ENCODE peak calls at places on chromosomes 7 and 10, in seven cellular contexts. One of them, this sample, is unnamed.

GRCh38 chr7:140501941-140502340 is 22.6 kb upstream of the MKRN1 start:
- DNase-seq in AG10803: no peak
- DNase-seq in A549: no peak
- DNase-seq in fibroblast of the aortic adventitia: no peak
- DNase-seq in tibial artery: no peak
- DNase-seq in upper lobe of right lung: no peak
- DNase-seq in kidney: no peak
- DNase-seq in this sample: no peak

GRCh38 chr10:374354-374753 is 239.1 kb downstream of the ZMYND11 start:
- DNase-seq in AG10803: no peak
- DNase-seq in A549: no peak
- DNase-seq in fibroblast of the aortic adventitia: no peak
- DNase-seq in tibial artery: no peak
- DNase-seq in upper lobe of right lung: no peak
- DNase-seq in kidney: no peak
- DNase-seq in this sample: no peak

GRCh38 chr7:51031791-51032484 is 249.2 kb upstream of the GRB10 start:
- DNase-seq in AG10803: no peak
- DNase-seq in A549: no peak
- DNase-seq in fibroblast of the aortic adventitia: no peak
- DNase-seq in tibial artery: no peak
- DNase-seq in upper lobe of right lung: no peak
- DNase-seq in kidney: no peak
- DNase-seq in this sample: no peak

GRCh38 chr7:76296743-76297740 is 5.4 kb upstream of the HSPB1 start:
- DNase-seq in AG10803: peak
- DNase-seq in A549: peak
- DNase-seq in fibroblast of the aortic adventitia: peak
- DNase-seq in tibial artery: peak
- DNase-seq in upper lobe of right lung: peak
- DNase-seq in kidney: peak
- DNase-seq in this sample: no peak

GRCh38 chr7:111137296-111138195 is 46.6 kb downstream of the LRRN3 start:
- DNase-seq in AG10803: peak
- DNase-seq in A549: no peak
- DNase-seq in fibroblast of the aortic adventitia: peak
- DNase-seq in tibial artery: peak
- DNase-seq in upper lobe of right lung: peak
- DNase-seq in kidney: no peak
- DNase-seq in this sample: no peak

GRCh38 chr10:124559372-124560132 is 97.9 kb downstream of the LHPP start:
- DNase-seq in AG10803: no peak
- DNase-seq in A549: no peak
- DNase-seq in fibroblast of the aortic adventitia: no peak
- DNase-seq in tibial artery: peak
- DNase-seq in upper lobe of right lung: peak
- DNase-seq in kidney: peak
- DNase-seq in this sample: no peak

GRCh38 chr10:119520283-119520682 is 22.2 kb downstream of the RGS10 start:
- DNase-seq in AG10803: no peak
- DNase-seq in A549: no peak
- DNase-seq in fibroblast of the aortic adventitia: no peak
- DNase-seq in tibial artery: no peak
- DNase-seq in upper lobe of right lung: no peak
- DNase-seq in kidney: no peak
- DNase-seq in this sample: no peak

GRCh38 chr7:123580406-123581161 is 21.0 kb upstream of the ASB15 start:
- DNase-seq in AG10803: peak
- DNase-seq in A549: peak
- DNase-seq in fibroblast of the aortic adventitia: peak
- DNase-seq in tibial artery: no peak
- DNase-seq in upper lobe of right lung: no peak
- DNase-seq in kidney: no peak
- DNase-seq in this sample: no peak

GRCh38 chr7:51352174-51353145 is 35.9 kb upstream of the COBL start:
- DNase-seq in AG10803: no peak
- DNase-seq in A549: no peak
- DNase-seq in fibroblast of the aortic adventitia: no peak
- DNase-seq in tibial artery: no peak
- DNase-seq in upper lobe of right lung: no peak
- DNase-seq in kidney: no peak
- DNase-seq in this sample: no peak

GRCh38 chr10:71971769-71972555 is 7.8 kb downstream of the CHST3 start:
- DNase-seq in AG10803: no peak
- DNase-seq in A549: no peak
- DNase-seq in fibroblast of the aortic adventitia: no peak
- DNase-seq in tibial artery: no peak
- DNase-seq in upper lobe of right lung: no peak
- DNase-seq in kidney: no peak
- DNase-seq in this sample: no peak

GRCh38 chr7:33043434-33043833 is 19.1 kb downstream of the NT5C3A start:
- DNase-seq in AG10803: no peak
- DNase-seq in A549: no peak
- DNase-seq in fibroblast of the aortic adventitia: no peak
- DNase-seq in tibial artery: no peak
- DNase-seq in upper lobe of right lung: no peak
- DNase-seq in kidney: no peak
- DNase-seq in this sample: no peak

GRCh38 chr7:7639847-7640220 is 718 bp upstream of the UMAD1 start:
- DNase-seq in AG10803: peak
- DNase-seq in A549: peak
- DNase-seq in fibroblast of the aortic adventitia: peak
- DNase-seq in tibial artery: no peak
- DNase-seq in upper lobe of right lung: no peak
- DNase-seq in kidney: no peak
- DNase-seq in this sample: no peak

GRCh38 chr10:52814506-52814905 is 41.9 kb upstream of the MBL2 start:
- DNase-seq in AG10803: no peak
- DNase-seq in A549: no peak
- DNase-seq in fibroblast of the aortic adventitia: no peak
- DNase-seq in tibial artery: no peak
- DNase-seq in upper lobe of right lung: no peak
- DNase-seq in kidney: no peak
- DNase-seq in this sample: no peak

GRCh38 chr10:7185367-7185690 is 225.5 kb downstream of the SFMBT2 start:
- DNase-seq in AG10803: no peak
- DNase-seq in A549: no peak
- DNase-seq in fibroblast of the aortic adventitia: no peak
- DNase-seq in tibial artery: no peak
- DNase-seq in upper lobe of right lung: no peak
- DNase-seq in kidney: no peak
- DNase-seq in this sample: no peak

DNA sequence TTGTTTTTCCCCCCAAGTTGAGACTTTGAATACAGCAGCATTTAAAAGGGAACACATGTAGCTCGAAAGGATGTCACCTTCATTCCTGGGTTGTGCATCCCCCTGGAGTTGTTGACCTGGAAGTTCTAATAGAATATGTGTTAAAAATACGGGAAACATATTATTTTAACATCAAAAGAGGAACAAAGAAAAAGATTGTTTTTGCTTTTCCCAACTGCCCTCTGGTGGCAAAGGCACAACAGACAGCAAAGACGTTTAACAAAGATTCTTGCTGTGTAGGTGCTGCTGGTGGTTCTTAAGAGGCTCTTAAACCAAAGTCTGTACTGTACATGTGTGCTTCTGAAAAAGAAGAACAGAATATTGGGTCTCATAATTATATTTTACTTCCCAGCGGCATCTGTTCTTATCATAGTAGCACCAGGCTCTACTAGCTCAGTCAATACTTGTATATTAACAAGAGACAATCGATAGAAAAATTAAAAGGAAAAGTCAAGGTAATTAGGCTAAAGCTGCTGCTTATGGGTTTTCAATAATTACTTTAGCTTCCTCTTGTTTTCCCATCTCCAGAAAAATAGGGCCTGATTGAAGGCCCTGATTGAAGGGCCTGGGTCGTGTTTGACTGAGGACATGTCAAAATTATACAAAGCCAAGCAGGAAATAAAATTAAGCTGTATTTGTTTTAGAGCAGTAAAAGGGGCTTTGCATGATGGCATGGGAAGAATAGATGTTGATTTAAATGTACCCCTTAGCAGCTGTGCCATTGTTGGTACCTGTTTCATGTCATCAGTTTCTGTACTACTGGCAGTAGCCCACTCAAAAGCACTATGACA is 384.2 kb upstream of the LRGUK start:
- DNase-seq in AG10803: peak
- DNase-seq in A549: peak
- DNase-seq in fibroblast of the aortic adventitia: peak
- DNase-seq in tibial artery: no peak
- DNase-seq in upper lobe of right lung: no peak
- DNase-seq in kidney: no peak
- DNase-seq in this sample: no peak
- TF ChIP-seq CTCF in AG10803: peak
- TF ChIP-seq CTCF in A549: peak
- TF ChIP-seq CTCF in fibroblast of the aortic adventitia: peak
- TF ChIP-seq CTCF in tibial artery: peak
- TF ChIP-seq CTCF in upper lobe of right lung: peak
- TF ChIP-seq CTCF in kidney: peak
- TF ChIP-seq CTCF in this sample: peak

DNA sequence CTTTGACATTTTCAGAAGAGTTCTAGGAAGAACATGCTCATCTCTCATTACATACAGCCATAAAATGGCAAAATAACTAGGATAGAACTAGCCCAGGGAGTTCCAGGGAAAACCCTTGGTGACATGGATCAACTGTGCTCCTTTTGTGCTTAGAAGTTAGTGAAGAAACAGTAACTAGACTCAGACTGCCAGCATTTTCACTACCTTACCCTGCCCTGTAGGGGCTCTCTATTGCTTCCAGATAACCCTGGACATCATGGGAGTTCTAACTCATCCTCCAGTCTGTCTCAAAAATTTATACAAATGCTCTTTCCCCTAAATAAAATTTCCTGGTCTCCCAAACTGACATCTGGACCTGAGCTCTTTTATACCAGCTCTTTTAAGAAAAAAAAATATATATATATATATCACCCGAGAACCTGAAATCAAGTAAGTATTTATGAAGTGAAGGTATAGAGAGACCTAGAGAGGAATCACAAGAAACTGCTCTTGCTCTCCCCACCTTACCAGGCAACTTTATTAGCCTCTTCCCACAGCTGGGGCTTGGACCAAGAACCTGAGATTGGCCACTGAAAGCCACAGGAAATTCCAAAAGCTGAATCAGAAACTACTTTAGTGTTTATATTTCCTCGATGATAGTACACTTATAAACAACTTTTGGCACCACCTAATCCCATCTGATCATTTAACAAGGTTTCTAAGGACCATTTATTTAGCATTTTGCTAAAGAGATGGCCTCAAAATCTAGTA is 101.4 kb downstream of the RELN start:
- DNase-seq in AG10803: no peak
- DNase-seq in A549: no peak
- DNase-seq in fibroblast of the aortic adventitia: no peak
- DNase-seq in tibial artery: no peak
- DNase-seq in upper lobe of right lung: no peak
- DNase-seq in kidney: no peak
- DNase-seq in this sample: no peak
- TF ChIP-seq CTCF in AG10803: no peak
- TF ChIP-seq CTCF in A549: no peak
- TF ChIP-seq CTCF in fibroblast of the aortic adventitia: no peak
- TF ChIP-seq CTCF in tibial artery: no peak
- TF ChIP-seq CTCF in upper lobe of right lung: no peak
- TF ChIP-seq CTCF in kidney: no peak
- TF ChIP-seq CTCF in this sample: no peak

DNA sequence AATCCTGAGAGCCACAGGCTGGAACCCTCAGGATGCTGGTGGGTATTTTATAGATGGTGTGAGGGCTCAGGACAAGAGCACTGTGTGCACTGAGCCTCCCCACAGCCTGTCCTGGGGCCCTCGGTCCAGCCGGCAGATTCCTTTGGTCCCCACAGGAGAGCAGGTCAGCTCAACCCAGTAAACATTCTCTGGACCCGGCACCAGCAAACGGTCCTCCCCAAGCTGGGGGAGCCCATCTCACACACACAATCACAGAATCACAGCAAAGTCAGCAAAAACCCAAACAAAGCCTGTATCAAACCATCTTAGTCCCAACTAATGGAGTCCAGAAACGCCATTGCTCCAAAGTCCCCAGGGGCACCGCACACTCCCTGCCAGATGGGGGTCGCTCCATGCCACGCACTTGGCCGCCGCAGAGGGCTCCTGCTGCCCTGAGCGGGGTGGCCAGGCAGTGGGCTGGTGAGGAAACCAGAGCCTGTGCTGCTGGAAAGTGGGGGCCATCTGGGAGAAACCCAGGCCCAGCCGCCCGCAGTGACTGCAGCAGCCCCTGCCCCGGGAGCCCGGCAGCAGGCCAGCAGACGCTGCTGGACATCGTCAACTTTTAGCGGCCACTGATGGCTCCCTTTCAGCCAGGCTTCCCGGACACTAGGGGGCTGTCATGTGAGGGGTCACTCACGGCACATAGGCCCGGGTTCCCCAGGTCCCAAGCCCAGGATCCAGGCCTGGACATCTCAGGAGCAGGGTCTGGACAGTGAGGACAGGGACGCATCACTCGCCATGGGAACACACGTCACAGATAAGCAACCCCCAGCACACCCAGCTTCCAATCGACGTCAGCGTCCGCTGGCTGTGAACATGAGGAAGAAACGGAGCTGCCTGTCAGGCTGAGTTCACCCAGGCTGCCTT is 52.6 kb downstream of the DPYSL4 start:
- DNase-seq in AG10803: no peak
- DNase-seq in A549: no peak
- DNase-seq in fibroblast of the aortic adventitia: peak
- DNase-seq in tibial artery: no peak
- DNase-seq in upper lobe of right lung: no peak
- DNase-seq in kidney: peak
- DNase-seq in this sample: no peak
- TF ChIP-seq CTCF in AG10803: no peak
- TF ChIP-seq CTCF in A549: no peak
- TF ChIP-seq CTCF in fibroblast of the aortic adventitia: peak
- TF ChIP-seq CTCF in tibial artery: no peak
- TF ChIP-seq CTCF in upper lobe of right lung: no peak
- TF ChIP-seq CTCF in kidney: no peak
- TF ChIP-seq CTCF in this sample: no peak

GRCh38 chr10:98858525-98858924 is 377.1 kb downstream of the HPSE2 start:
- DNase-seq in AG10803: no peak
- DNase-seq in A549: peak
- DNase-seq in fibroblast of the aortic adventitia: no peak
- DNase-seq in tibial artery: no peak
- DNase-seq in upper lobe of right lung: no peak
- DNase-seq in kidney: no peak
- DNase-seq in this sample: no peak
- TF ChIP-seq CTCF in AG10803: no peak
- TF ChIP-seq CTCF in A549: peak
- TF ChIP-seq CTCF in fibroblast of the aortic adventitia: no peak
- TF ChIP-seq CTCF in tibial artery: no peak
- TF ChIP-seq CTCF in upper lobe of right lung: no peak
- TF ChIP-seq CTCF in kidney: no peak
- TF ChIP-seq CTCF in this sample: peak

DNA sequence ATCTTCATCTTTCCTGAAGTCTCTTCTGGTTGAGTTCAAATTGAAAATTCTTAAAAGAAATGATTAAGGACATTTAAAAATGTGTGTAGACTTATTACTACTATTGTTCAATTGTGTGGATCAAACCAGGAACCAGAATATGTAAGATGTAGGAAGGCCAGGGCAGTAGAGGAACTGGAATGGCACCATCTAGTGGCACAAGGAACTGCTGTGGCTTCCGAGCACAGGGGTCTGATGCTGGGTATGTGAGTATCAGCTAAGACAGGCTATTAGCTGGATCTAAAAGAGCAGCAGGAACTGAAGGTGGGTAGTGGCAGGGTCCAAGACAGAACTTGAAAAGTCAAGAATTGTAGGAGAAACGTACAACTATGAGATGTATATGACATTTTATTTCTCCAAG is 247.3 kb downstream of the SEMA3A start:
- DNase-seq in AG10803: no peak
- DNase-seq in A549: peak
- DNase-seq in fibroblast of the aortic adventitia: no peak
- DNase-seq in tibial artery: no peak
- DNase-seq in upper lobe of right lung: no peak
- DNase-seq in kidney: peak
- DNase-seq in this sample: no peak
- TF ChIP-seq CTCF in AG10803: peak
- TF ChIP-seq CTCF in A549: no peak
- TF ChIP-seq CTCF in fibroblast of the aortic adventitia: peak
- TF ChIP-seq CTCF in tibial artery: no peak
- TF ChIP-seq CTCF in upper lobe of right lung: peak
- TF ChIP-seq CTCF in kidney: peak
- TF ChIP-seq CTCF in this sample: peak